ENCODE peak calls at places on chromosomes 7 and 10, in six cellular contexts. One of them, this sample, is unnamed.
A peak's percentile ranks its signal among the peaks of the same experiment; 100 is the strongest.

GRCh38 chr7:88344956-88345832 is 38.5 kb upstream of the STEAP4 start:
- DNase-seq in adrenal gland: peak; percentile 69
- DNase-seq in neural progenitor cell: peak; percentile 82
- DNase-seq in HCT116: peak; percentile 23
- DNase-seq in fibroblast of lung: peak; percentile 5
- DNase-seq in heart right ventricle: peak; percentile 30
- DNase-seq in this sample: peak; percentile 41

GRCh38 chr10:47291682-47292081 is 8.3 kb upstream of the GDF10 start:
- DNase-seq in adrenal gland: no peak
- DNase-seq in neural progenitor cell: no peak
- DNase-seq in HCT116: no peak
- DNase-seq in fibroblast of lung: no peak
- DNase-seq in heart right ventricle: no peak
- DNase-seq in this sample: no peak

GRCh38 chr10:3828404-3829192 is 43.6 kb upstream of the KLF6 start:
- DNase-seq in adrenal gland: peak; percentile 50
- DNase-seq in neural progenitor cell: no peak
- DNase-seq in HCT116: no peak
- DNase-seq in fibroblast of lung: peak; percentile 88
- DNase-seq in heart right ventricle: peak; percentile 62
- DNase-seq in this sample: no peak

GRCh38 chr10:90964781-90965462 is 44.0 kb upstream of the ANKRD1 start:
- DNase-seq in adrenal gland: peak; percentile 17
- DNase-seq in neural progenitor cell: no peak
- DNase-seq in HCT116: no peak
- DNase-seq in fibroblast of lung: no peak
- DNase-seq in heart right ventricle: no peak
- DNase-seq in this sample: no peak

GRCh38 chr7:106841896-106842390 is 23.1 kb upstream of the PIK3CG start:
- DNase-seq in adrenal gland: no peak
- DNase-seq in neural progenitor cell: peak; percentile 33
- DNase-seq in HCT116: no peak
- DNase-seq in fibroblast of lung: no peak
- DNase-seq in heart right ventricle: peak; percentile 19
- DNase-seq in this sample: no peak

GRCh38 chr10:95475827-95476481 is 85.2 kb downstream of the SORBS1 start:
- DNase-seq in adrenal gland: no peak
- DNase-seq in neural progenitor cell: no peak
- DNase-seq in HCT116: no peak
- DNase-seq in fibroblast of lung: no peak
- DNase-seq in heart right ventricle: no peak
- DNase-seq in this sample: peak; percentile 90

GRCh38 chr7:158251061-158251965 is 336.3 kb downstream of the PTPRN2 start:
- DNase-seq in adrenal gland: no peak
- DNase-seq in neural progenitor cell: no peak
- DNase-seq in HCT116: no peak
- DNase-seq in fibroblast of lung: no peak
- DNase-seq in heart right ventricle: no peak
- DNase-seq in this sample: no peak

GRCh38 chr10:29728541-29729049 is 93.8 kb upstream of the SVIL start:
- DNase-seq in adrenal gland: no peak
- DNase-seq in neural progenitor cell: peak; percentile 86
- DNase-seq in HCT116: no peak
- DNase-seq in fibroblast of lung: no peak
- DNase-seq in heart right ventricle: no peak
- DNase-seq in this sample: no peak

GRCh38 chr7:112550468-112551060 is 69.8 kb downstream of the LSMEM1 start:
- DNase-seq in adrenal gland: no peak
- DNase-seq in neural progenitor cell: peak; percentile 42
- DNase-seq in HCT116: peak; percentile 56
- DNase-seq in fibroblast of lung: peak; percentile 82
- DNase-seq in heart right ventricle: peak; percentile 39
- DNase-seq in this sample: no peak

GRCh38 chr7:28533731-28534531 is 121.6 kb downstream of the CREB5 start:
- DNase-seq in adrenal gland: no peak
- DNase-seq in neural progenitor cell: no peak
- DNase-seq in HCT116: no peak
- DNase-seq in fibroblast of lung: peak; percentile 74
- DNase-seq in heart right ventricle: peak; percentile 50
- DNase-seq in this sample: no peak

GRCh38 chr7:143043391-143043790 is 8.8 kb upstream of the OR6V1 start:
- DNase-seq in adrenal gland: no peak
- DNase-seq in neural progenitor cell: no peak
- DNase-seq in HCT116: no peak
- DNase-seq in fibroblast of lung: no peak
- DNase-seq in heart right ventricle: no peak
- DNase-seq in this sample: no peak

GRCh38 chr7:95636140-95636539 is 39.8 kb upstream of the PDK4 start:
- DNase-seq in adrenal gland: no peak
- DNase-seq in neural progenitor cell: no peak
- DNase-seq in HCT116: peak; percentile 28
- DNase-seq in fibroblast of lung: peak; percentile 21
- DNase-seq in heart right ventricle: no peak
- DNase-seq in this sample: no peak

GRCh38 chr10:12644380-12645144 is 295.2 kb downstream of the CAMK1D start:
- DNase-seq in adrenal gland: no peak
- DNase-seq in neural progenitor cell: no peak
- DNase-seq in HCT116: no peak
- DNase-seq in fibroblast of lung: no peak
- DNase-seq in heart right ventricle: no peak
- DNase-seq in this sample: no peak

GRCh38 chr10:44806895-44807294 is 104.2 kb upstream of the TMEM72 start:
- DNase-seq in adrenal gland: no peak
- DNase-seq in neural progenitor cell: no peak
- DNase-seq in HCT116: no peak
- DNase-seq in fibroblast of lung: peak; percentile 34
- DNase-seq in heart right ventricle: no peak
- DNase-seq in this sample: no peak

GRCh38 chr7:99762680-99763327 is 21.2 kb downstream of the CYP3A4 start:
- DNase-seq in adrenal gland: peak; percentile 80
- DNase-seq in neural progenitor cell: no peak
- DNase-seq in HCT116: no peak
- DNase-seq in fibroblast of lung: peak; percentile 82
- DNase-seq in heart right ventricle: peak; percentile 37
- DNase-seq in this sample: peak; percentile 36

GRCh38 chr10:72086466-72087391 is 1.6 kb downstream of the SPOCK2 start:
- DNase-seq in adrenal gland: peak; percentile 85
- DNase-seq in neural progenitor cell: peak; percentile 75
- DNase-seq in HCT116: no peak
- DNase-seq in fibroblast of lung: no peak
- DNase-seq in heart right ventricle: peak; percentile 67
- DNase-seq in this sample: no peak

GRCh38 chr7:45574521-45575500 is 643 bp downstream of the ADCY1 start:
- DNase-seq in adrenal gland: no peak
- DNase-seq in neural progenitor cell: peak; percentile 94
- DNase-seq in HCT116: no peak
- DNase-seq in fibroblast of lung: peak; percentile 45
- DNase-seq in heart right ventricle: no peak
- DNase-seq in this sample: peak; percentile 29

GRCh38 chr7:80870806-80871205 is 48.0 kb downstream of the SEMA3C start:
- DNase-seq in adrenal gland: no peak
- DNase-seq in neural progenitor cell: peak; percentile 2
- DNase-seq in HCT116: no peak
- DNase-seq in fibroblast of lung: no peak
- DNase-seq in heart right ventricle: no peak
- DNase-seq in this sample: no peak

GRCh38 chr10:89644967-89645741 is at the start of gene PANK1:
- DNase-seq in adrenal gland: peak; percentile 80
- DNase-seq in neural progenitor cell: peak; percentile 89
- DNase-seq in HCT116: peak; percentile 31
- DNase-seq in fibroblast of lung: peak; percentile 80
- DNase-seq in heart right ventricle: peak; percentile 73
- DNase-seq in this sample: peak; percentile 78

GRCh38 chr10:112785089-112785488 is 165.0 kb upstream of the TCF7L2 start:
- DNase-seq in adrenal gland: no peak
- DNase-seq in neural progenitor cell: peak; percentile 42
- DNase-seq in HCT116: no peak
- DNase-seq in fibroblast of lung: no peak
- DNase-seq in heart right ventricle: no peak
- DNase-seq in this sample: no peak

DNA sequence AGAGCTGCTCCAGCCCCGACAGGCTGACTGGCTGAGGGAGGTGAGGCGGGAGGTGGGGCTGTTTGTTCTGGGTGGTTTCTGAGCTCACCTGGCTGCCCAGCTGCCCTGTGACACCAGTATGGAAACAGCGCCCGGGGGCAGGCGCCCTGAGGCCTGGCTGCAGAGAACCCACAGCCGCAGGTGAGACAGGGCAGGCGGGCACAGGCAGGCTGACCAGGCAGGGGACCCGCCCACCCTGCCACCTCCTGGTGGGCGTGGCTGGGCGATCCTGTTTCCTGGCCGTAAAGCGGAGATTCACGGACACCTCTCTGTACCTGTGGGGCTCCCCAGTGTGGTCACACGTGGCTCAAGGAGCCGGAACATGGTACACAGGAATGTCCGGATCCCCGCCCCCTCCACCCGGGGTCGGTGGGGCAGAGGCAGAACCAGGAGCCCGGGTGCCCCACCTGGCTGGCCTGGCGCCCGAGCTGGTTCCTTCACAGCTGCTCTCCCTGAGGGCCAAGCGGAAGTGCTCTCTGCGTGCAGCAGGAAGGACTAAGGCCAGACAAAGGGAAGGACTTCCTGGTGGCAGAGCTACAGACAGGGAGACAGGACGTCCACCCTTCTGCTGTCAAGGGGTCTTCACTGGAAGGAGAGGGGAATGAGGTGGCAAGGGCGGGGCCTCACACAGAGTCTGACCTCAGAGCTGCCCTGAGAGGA is 3.9 kb downstream of the MICALL2 start:
- DNase-seq in adrenal gland: peak; percentile 60
- DNase-seq in neural progenitor cell: no peak
- DNase-seq in HCT116: peak; percentile 63
- DNase-seq in fibroblast of lung: no peak
- DNase-seq in heart right ventricle: no peak
- DNase-seq in this sample: peak; percentile 95
- H3K4me3 ChIP-seq in adrenal gland: no peak overlapping the region
- H3K4me3 ChIP-seq in neural progenitor cell: no peak overlapping the region
- H3K4me3 ChIP-seq in HCT116: peak overlapping the region; percentile 51
- H3K4me3 ChIP-seq in fibroblast of lung: peak overlapping the region; percentile 47
- H3K4me3 ChIP-seq in heart right ventricle: peak overlapping the region; percentile 26
- H3K4me3 ChIP-seq in this sample: peak overlapping the region; percentile 26

GRCh38 chr10:27518261-27518660 is 14.2 kb downstream of the RAB18 start:
- DNase-seq in adrenal gland: no peak
- DNase-seq in neural progenitor cell: no peak
- DNase-seq in HCT116: no peak
- DNase-seq in fibroblast of lung: no peak
- DNase-seq in heart right ventricle: no peak
- DNase-seq in this sample: no peak

GRCh38 chr10:27513451-27514191 is 9.5 kb downstream of the RAB18 start:
- DNase-seq in adrenal gland: no peak
- DNase-seq in neural progenitor cell: no peak
- DNase-seq in HCT116: no peak
- DNase-seq in fibroblast of lung: peak; percentile 11
- DNase-seq in heart right ventricle: no peak
- DNase-seq in this sample: no peak

GRCh38 chr10:27514243-27514642 is 10.1 kb downstream of the RAB18 start:
- DNase-seq in adrenal gland: no peak
- DNase-seq in neural progenitor cell: no peak
- DNase-seq in HCT116: no peak
- DNase-seq in fibroblast of lung: no peak
- DNase-seq in heart right ventricle: no peak
- DNase-seq in this sample: no peak

DNA sequence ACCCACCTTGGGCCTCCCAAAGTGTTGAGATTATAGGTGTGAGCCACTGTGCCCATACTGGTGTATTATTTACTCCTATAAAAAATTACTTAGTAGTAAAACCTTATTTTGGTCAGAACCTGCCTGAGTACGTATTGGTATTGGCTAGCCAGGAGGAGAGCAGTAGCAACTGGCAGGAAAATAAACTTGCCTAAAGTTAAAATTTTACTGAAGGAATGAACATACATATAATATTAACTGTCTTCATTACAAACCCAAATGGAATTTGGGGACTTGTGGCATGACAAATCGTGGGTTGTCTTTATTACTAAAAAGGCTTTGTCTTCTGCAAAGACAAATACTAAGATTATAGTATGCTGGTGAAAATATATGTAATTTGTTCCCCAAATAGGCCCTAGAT is 8.4 kb downstream of the RAB18 start:
- DNase-seq in adrenal gland: no peak
- DNase-seq in neural progenitor cell: no peak
- DNase-seq in HCT116: no peak
- DNase-seq in fibroblast of lung: no peak
- DNase-seq in heart right ventricle: no peak
- DNase-seq in this sample: no peak
- H3K4me3 ChIP-seq in adrenal gland: no peak overlapping the region
- H3K4me3 ChIP-seq in neural progenitor cell: no peak overlapping the region
- H3K4me3 ChIP-seq in HCT116: no peak overlapping the region
- H3K4me3 ChIP-seq in fibroblast of lung: no peak overlapping the region
- H3K4me3 ChIP-seq in heart right ventricle: no peak overlapping the region
- H3K4me3 ChIP-seq in this sample: no peak overlapping the region

DNA sequence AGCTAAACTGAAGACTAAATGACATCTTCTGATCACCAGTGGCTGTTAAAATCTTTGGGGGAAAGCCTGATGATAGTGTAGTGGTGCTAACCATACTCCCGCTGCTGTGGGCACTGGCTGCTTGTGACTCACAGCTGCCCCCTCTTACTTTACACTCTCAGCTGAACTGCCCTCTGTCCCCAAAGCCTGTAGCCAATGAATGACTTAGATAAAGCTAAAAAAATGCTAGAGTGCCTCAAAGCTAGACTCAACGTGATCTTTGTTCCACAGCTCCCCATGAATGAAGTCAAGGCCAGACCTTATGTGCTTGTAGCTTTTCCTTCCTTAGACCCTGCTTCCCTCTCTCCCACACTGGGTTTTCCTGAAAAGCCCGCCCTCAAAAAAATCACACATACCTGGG is 6.5 kb downstream of the ZC3HAV1L start:
- DNase-seq in adrenal gland: no peak
- DNase-seq in neural progenitor cell: no peak
- DNase-seq in HCT116: no peak
- DNase-seq in fibroblast of lung: no peak
- DNase-seq in heart right ventricle: no peak
- DNase-seq in this sample: no peak
- H3K4me3 ChIP-seq in adrenal gland: no peak overlapping the region
- H3K4me3 ChIP-seq in neural progenitor cell: no peak overlapping the region
- H3K4me3 ChIP-seq in HCT116: no peak overlapping the region
- H3K4me3 ChIP-seq in fibroblast of lung: no peak overlapping the region
- H3K4me3 ChIP-seq in heart right ventricle: no peak overlapping the region
- H3K4me3 ChIP-seq in this sample: no peak overlapping the region

GRCh38 chr7:29882481-29882880 is 76.2 kb downstream of the WIPF3 start:
- DNase-seq in adrenal gland: no peak
- DNase-seq in neural progenitor cell: no peak
- DNase-seq in HCT116: no peak
- DNase-seq in fibroblast of lung: no peak
- DNase-seq in heart right ventricle: no peak
- DNase-seq in this sample: no peak

GRCh38 chr7:29885626-29886025 is 79.3 kb downstream of the WIPF3 start:
- DNase-seq in adrenal gland: no peak
- DNase-seq in neural progenitor cell: no peak
- DNase-seq in HCT116: no peak
- DNase-seq in fibroblast of lung: no peak
- DNase-seq in heart right ventricle: no peak
- DNase-seq in this sample: no peak

GRCh38 chr7:29881724-29882123 is 75.4 kb downstream of the WIPF3 start:
- DNase-seq in adrenal gland: no peak
- DNase-seq in neural progenitor cell: peak; percentile 76
- DNase-seq in HCT116: no peak
- DNase-seq in fibroblast of lung: no peak
- DNase-seq in heart right ventricle: no peak
- DNase-seq in this sample: no peak

GRCh38 chr7:29884399-29885272 is 78.3 kb downstream of the WIPF3 start:
- DNase-seq in adrenal gland: no peak
- DNase-seq in neural progenitor cell: no peak
- DNase-seq in HCT116: no peak
- DNase-seq in fibroblast of lung: no peak
- DNase-seq in heart right ventricle: no peak
- DNase-seq in this sample: peak; percentile 75

GRCh38 chr7:29883462-29884398 is 77.4 kb downstream of the WIPF3 start:
- DNase-seq in adrenal gland: no peak
- DNase-seq in neural progenitor cell: peak; percentile 78
- DNase-seq in HCT116: no peak
- DNase-seq in fibroblast of lung: no peak
- DNase-seq in heart right ventricle: no peak
- DNase-seq in this sample: peak; percentile 60
- H3K4me3 ChIP-seq in adrenal gland: no peak overlapping the region
- H3K4me3 ChIP-seq in neural progenitor cell: peak overlapping the region; percentile 51
- H3K4me3 ChIP-seq in HCT116: no peak overlapping the region
- H3K4me3 ChIP-seq in fibroblast of lung: no peak overlapping the region
- H3K4me3 ChIP-seq in heart right ventricle: no peak overlapping the region
- H3K4me3 ChIP-seq in this sample: peak overlapping the region; percentile 52